ENCODE peak calls at places on chromosome 1, in four cellular contexts. V is WTC11, E is GM23338, C is K562. R is an unnamed sample.

GRCh38 chr1:115330480-115331013 is 7.5 kb downstream of the NGF start:
- DNase-seq in V (no peak), E (no peak), C (no peak), R (no peak)

GRCh38 chr1:1196431-1197187 is 9.8 kb downstream of the TNFRSF18 start:
- DNase-seq in V (peak), E (peak), C (no peak), R (no peak)

GRCh38 chr1:1210726-1211540 is 3.0 kb downstream of the TNFRSF4 start:
- DNase-seq in V (no peak), E (no peak), C (no peak), R (no peak)

GRCh38 chr1:76635784-76636183 is 231.5 kb upstream of the ST6GALNAC5 start:
- DNase-seq in V (no peak), E (no peak), C (no peak), R (no peak)

GRCh38 chr1:218353656-218354055 is 8.5 kb downstream of the TGFB2 start:
- DNase-seq in V (no peak), E (no peak), C (no peak), R (no peak)

GRCh38 chr1:81412954-81413353 is 387.8 kb upstream of the ADGRL2 start:
- DNase-seq in V (peak), E (peak), C (no peak), R (peak)

GRCh38 chr1:109816975-109817535 is 53.3 kb upstream of the EPS8L3 start:
- DNase-seq in V (no peak), E (no peak), C (no peak), R (no peak)

GRCh38 chr1:231160851-231161710 is 777 bp upstream of the TRIM67 start:
- DNase-seq in V (peak), E (peak), C (no peak), R (no peak)

GRCh38 chr1:27445177-27445936 is 44.6 kb downstream of the WASF2 start:
- DNase-seq in V (no peak), E (no peak), C (no peak), R (no peak)

GRCh38 chr1:203673550-203674411 is 47.1 kb downstream of the ATP2B4 start:
- DNase-seq in V (no peak), E (peak), C (peak), R (no peak)

GRCh38 chr1:27133990-27134389 is 20.9 kb downstream of the SLC9A1 start:
- DNase-seq in V (no peak), E (no peak), C (no peak), R (no peak)

GRCh38 chr1:156883919-156884318 is 9.6 kb upstream of the PEAR1 start:
- DNase-seq in V (no peak), E (no peak), C (no peak), R (no peak)

GRCh38 chr1:3697810-3698209 is 45.5 kb downstream of the TP73 start:
- DNase-seq in V (no peak), E (no peak), C (no peak), R (no peak)

GRCh38 chr1:21594495-21594894 is 74.7 kb downstream of the RAP1GAP start:
- DNase-seq in V (no peak), E (no peak), C (no peak), R (no peak)

GRCh38 chr1:86277909-86278308 is 118.2 kb downstream of the ODF2L start:
- DNase-seq in V (no peak), E (no peak), C (no peak), R (no peak)

GRCh38 chr1:154329152-154329521 is 3.8 kb downstream of the ATP8B2 start:
- DNase-seq in V (peak), E (peak), C (no peak), R (peak)

GRCh38 chr1:64839732-64840405 is 95.0 kb downstream of the RAVER2 start:
- DNase-seq in V (no peak), E (peak), C (no peak), R (no peak)

GRCh38 chr1:58814251-58815068 is 30.6 kb upstream of the JUN start:
- DNase-seq in V (peak), E (peak), C (no peak), R (peak)

GRCh38 chr1:222896630-222897526 is 82.0 kb downstream of the DISP1 start:
- DNase-seq in V (no peak), E (no peak), C (no peak), R (no peak)

GRCh38 chr1:115314765-115315164 is 23.3 kb downstream of the NGF start:
- DNase-seq in V (no peak), E (peak), C (no peak), R (no peak)

GRCh38 chr1:165753934-165754333 is 14.7 kb downstream of the TMCO1 start:
- DNase-seq in V (no peak), E (no peak), C (no peak), R (no peak)

GRCh38 chr1:205930698-205931330 is 12.4 kb downstream of the SLC26A9 start:
- DNase-seq in V (no peak), E (no peak), C (peak), R (no peak)

GRCh38 chr1:162276493-162276892 is 100.2 kb downstream of the SPATA46 start:
- DNase-seq in V (no peak), E (peak), C (peak), R (no peak)

GRCh38 chr1:35567947-35568558 is 5.1 kb upstream of the TFAP2E start:
- DNase-seq in V (no peak), E (no peak), C (no peak), R (no peak)

GRCh38 chr1:8263806-8264205 is 54.1 kb upstream of the SLC45A1 start:
- DNase-seq in V (no peak), E (no peak), C (no peak), R (no peak)

GRCh38 chr1:39277876-39278275 is 73.4 kb downstream of the MACF1 start:
- DNase-seq in V (no peak), E (peak), C (no peak), R (no peak)

GRCh38 chr1:206495493-206496046 is 11.8 kb upstream of the RASSF5 start:
- DNase-seq in V (no peak), E (no peak), C (no peak), R (no peak)

GRCh38 chr1:240823357-240823756 is 211.4 kb upstream of the GREM2 start:
- DNase-seq in V (no peak), E (no peak), C (no peak), R (no peak)

DNA sequence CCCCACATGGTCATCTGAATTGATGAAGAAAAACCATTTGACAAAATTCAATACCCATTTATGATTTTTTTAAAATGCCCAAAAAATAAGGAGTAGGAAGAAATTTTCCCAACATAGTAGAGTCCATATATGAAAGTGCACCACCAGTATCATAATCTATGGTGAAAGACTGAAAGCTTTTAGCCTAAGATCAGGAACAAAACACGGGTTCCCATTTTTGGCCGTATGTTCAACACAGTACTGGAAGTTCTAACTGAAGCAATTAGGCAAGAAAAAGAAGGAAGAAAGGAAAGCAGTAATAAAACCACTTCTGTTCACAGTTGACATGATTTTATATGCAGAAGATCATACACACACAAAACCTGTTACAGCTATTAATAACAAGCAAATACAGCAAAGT is 227.8 kb upstream of the RAB4A start:
- DNase-seq in V (no peak), E (no peak), C (no peak), R (no peak)
- TF ChIP-seq CREB1 in V (no peak), E (no peak), C (no peak), R (no peak)

GRCh38 chr1:201970334-201971159 is 11.9 kb upstream of the RNPEP start:
- DNase-seq in V (no peak), E (no peak), C (no peak), R (no peak)
- TF ChIP-seq CREB1 in V (no peak), E (no peak), C (no peak), R (no peak)

DNA sequence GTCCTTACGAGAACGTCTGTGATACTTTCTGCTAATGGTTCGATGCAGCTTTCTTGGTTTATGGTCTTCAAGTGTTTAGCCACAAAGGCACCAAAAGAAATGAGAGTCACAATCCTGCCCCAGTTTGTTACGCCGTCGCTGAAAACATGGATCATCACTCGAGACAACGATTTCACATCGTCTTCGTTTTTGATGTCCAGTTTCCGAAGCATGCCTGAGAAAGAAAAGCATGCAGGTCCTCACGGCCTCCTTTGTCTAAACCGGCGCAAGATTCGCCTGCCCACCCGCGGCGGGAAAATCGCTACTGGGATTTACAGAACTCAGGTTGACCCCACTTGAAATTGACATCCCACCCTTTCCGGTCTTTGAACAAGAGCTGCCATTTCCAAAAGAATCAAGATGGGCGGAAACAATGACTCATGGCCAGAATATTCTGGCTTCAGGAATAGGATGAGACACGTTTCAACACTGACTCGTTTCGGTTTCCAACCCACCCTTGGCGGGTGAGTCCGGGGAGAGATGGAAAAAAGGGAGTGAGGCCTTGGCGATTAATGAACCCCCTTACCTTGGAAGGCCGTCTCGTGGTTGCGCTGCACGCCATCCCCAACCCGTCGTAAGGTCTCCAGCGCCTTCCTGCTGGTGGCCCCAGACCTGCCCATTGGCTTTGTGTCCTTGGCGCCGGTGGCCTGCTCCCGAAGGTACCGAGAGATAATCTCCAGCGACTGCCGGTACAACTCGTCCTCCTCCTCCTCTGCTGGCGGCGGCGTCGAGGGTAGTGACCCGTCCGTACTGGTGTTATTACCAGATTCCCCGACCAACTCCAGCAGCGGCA is 916 bp downstream of the MCL1 start:
- DNase-seq in V (no peak), E (peak), C (peak), R (no peak)
- TF ChIP-seq CREB1 in V (no peak), E (no peak), C (no peak), R (no peak)

DNA sequence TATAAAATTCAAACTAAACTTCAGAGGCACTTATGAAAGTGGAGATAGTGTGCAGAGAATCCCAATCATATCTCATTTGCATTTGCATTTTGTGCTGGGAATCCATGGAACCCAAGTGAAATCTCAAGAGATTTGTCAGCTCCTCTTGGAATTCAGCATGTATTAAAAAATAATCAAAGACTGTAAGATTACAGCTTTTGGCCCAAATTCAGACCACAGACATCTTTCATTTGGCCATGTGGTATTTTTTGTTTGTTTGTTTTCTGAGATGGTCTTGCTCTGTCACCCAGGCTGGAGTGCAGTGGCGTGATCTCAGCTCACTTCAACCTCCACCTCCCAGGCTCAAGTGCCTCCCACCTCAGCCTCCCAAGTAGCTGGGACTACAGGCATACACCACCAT is 3.8 kb upstream of the CACYBP start:
- DNase-seq in V (no peak), E (no peak), C (no peak), R (no peak)
- TF ChIP-seq CREB1 in V (no peak), E (no peak), C (no peak), R (no peak)

DNA sequence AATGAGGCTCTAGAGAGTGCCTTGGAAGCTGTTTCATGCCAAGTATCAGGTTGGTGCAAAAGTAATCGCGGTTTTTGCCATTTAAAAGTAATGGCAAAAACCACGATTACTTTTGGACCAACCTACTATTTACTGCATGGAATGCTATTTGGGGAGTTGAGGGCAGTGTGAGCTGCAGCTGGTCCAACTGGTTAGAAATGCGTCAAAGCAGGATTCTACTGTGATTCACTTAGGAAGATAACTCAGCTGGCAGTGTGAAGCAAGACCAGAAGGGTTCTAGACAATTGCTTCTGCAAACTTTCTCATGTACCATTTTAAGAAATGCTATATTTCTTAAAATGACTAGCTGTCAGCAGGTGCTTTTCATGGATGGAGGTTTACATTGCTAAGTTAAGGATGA is 21.2 kb upstream of the PLA2G2C start:
- DNase-seq in V (no peak), E (no peak), C (no peak), R (no peak)
- TF ChIP-seq CREB1 in V (no peak), E (no peak), C (no peak), R (no peak)